ENCODE peak calls at places on chromosome X, in ten cellular contexts. One of them, this sample, is unnamed.

GRCh38 chrX:23784487-23785301 is 1.7 kb downstream of the SAT1 start:
- DNase-seq in esophagus squamous epithelium: no peak
- DNase-seq in GM20000: peak
- DNase-seq in psoas muscle: no peak
- DNase-seq in RWPE1: peak
- DNase-seq in AG04449: no peak
- DNase-seq in IMR-90: peak
- DNase-seq in CD8-positive, alpha-beta T cell: no peak
- DNase-seq in AG09319: peak
- DNase-seq in GM13977: no peak
- DNase-seq in this sample: no peak

GRCh38 chrX:66638591-66639500 is at the start of gene EDA2R:
- DNase-seq in GM13977: peak
- DNase-seq in AG04449: no peak
- DNase-seq in AG09319: peak
- DNase-seq in IMR-90: peak
- DNase-seq in esophagus squamous epithelium: no peak
- DNase-seq in psoas muscle: no peak
- DNase-seq in CD8-positive, alpha-beta T cell: peak
- DNase-seq in RWPE1: peak
- DNase-seq in GM20000: peak
- DNase-seq in this sample: no peak

GRCh38 chrX:105822138-105823091 is at the start of gene NRK:
- DNase-seq in IMR-90: no peak
- DNase-seq in AG04449: no peak
- DNase-seq in psoas muscle: peak
- DNase-seq in GM13977: no peak
- DNase-seq in GM20000: no peak
- DNase-seq in RWPE1: no peak
- DNase-seq in CD8-positive, alpha-beta T cell: no peak
- DNase-seq in AG09319: no peak
- DNase-seq in esophagus squamous epithelium: no peak
- DNase-seq in this sample: no peak

GRCh38 chrX:39560285-39560684 is 537.5 kb downstream of the BCOR start:
- DNase-seq in AG09319: no peak
- DNase-seq in AG04449: no peak
- DNase-seq in IMR-90: no peak
- DNase-seq in RWPE1: no peak
- DNase-seq in esophagus squamous epithelium: no peak
- DNase-seq in GM13977: no peak
- DNase-seq in psoas muscle: no peak
- DNase-seq in CD8-positive, alpha-beta T cell: no peak
- DNase-seq in GM20000: no peak
- DNase-seq in this sample: no peak

GRCh38 chrX:39519566-39520301 is 578.0 kb downstream of the BCOR start:
- DNase-seq in AG09319: no peak
- DNase-seq in psoas muscle: peak
- DNase-seq in GM20000: no peak
- DNase-seq in GM13977: no peak
- DNase-seq in esophagus squamous epithelium: no peak
- DNase-seq in CD8-positive, alpha-beta T cell: no peak
- DNase-seq in RWPE1: no peak
- DNase-seq in IMR-90: no peak
- DNase-seq in AG04449: no peak
- DNase-seq in this sample: no peak

GRCh38 chrX:667360-667759 is 36.8 kb downstream of the SHOX start:
- DNase-seq in esophagus squamous epithelium: no peak
- DNase-seq in AG04449: no peak
- DNase-seq in AG09319: no peak
- DNase-seq in CD8-positive, alpha-beta T cell: no peak
- DNase-seq in IMR-90: no peak
- DNase-seq in RWPE1: no peak
- DNase-seq in GM13977: no peak
- DNase-seq in GM20000: no peak
- DNase-seq in psoas muscle: no peak
- DNase-seq in this sample: no peak

GRCh38 chrX:135421932-135422809 is at the start of gene SMIM10L2A:
- DNase-seq in GM20000: no peak
- DNase-seq in IMR-90: no peak
- DNase-seq in RWPE1: no peak
- DNase-seq in CD8-positive, alpha-beta T cell: no peak
- DNase-seq in AG09319: no peak
- DNase-seq in AG04449: no peak
- DNase-seq in psoas muscle: no peak
- DNase-seq in esophagus squamous epithelium: no peak
- DNase-seq in GM13977: no peak
- DNase-seq in this sample: no peak

GRCh38 chrX:18887177-18887820 is 96.6 kb downstream of the PHKA2 start:
- DNase-seq in AG09319: no peak
- DNase-seq in esophagus squamous epithelium: no peak
- DNase-seq in psoas muscle: peak
- DNase-seq in GM13977: no peak
- DNase-seq in IMR-90: no peak
- DNase-seq in CD8-positive, alpha-beta T cell: no peak
- DNase-seq in GM20000: no peak
- DNase-seq in AG04449: no peak
- DNase-seq in RWPE1: no peak
- DNase-seq in this sample: no peak

GRCh38 chrX:66042307-66043077 is 2.6 kb upstream of the VSIG4 start:
- DNase-seq in psoas muscle: no peak
- DNase-seq in IMR-90: no peak
- DNase-seq in GM20000: no peak
- DNase-seq in CD8-positive, alpha-beta T cell: no peak
- DNase-seq in AG04449: no peak
- DNase-seq in GM13977: no peak
- DNase-seq in RWPE1: no peak
- DNase-seq in AG09319: no peak
- DNase-seq in esophagus squamous epithelium: no peak
- DNase-seq in this sample: no peak

GRCh38 chrX:104391905-104392304 is 137.2 kb upstream of the ESX1 start:
- DNase-seq in CD8-positive, alpha-beta T cell: no peak
- DNase-seq in GM20000: no peak
- DNase-seq in IMR-90: no peak
- DNase-seq in AG09319: no peak
- DNase-seq in GM13977: no peak
- DNase-seq in RWPE1: no peak
- DNase-seq in psoas muscle: no peak
- DNase-seq in esophagus squamous epithelium: no peak
- DNase-seq in AG04449: no peak
- DNase-seq in this sample: no peak

GRCh38 chrX:46326161-46326560 is 219.1 kb downstream of the ZNF674 start:
- DNase-seq in IMR-90: peak
- DNase-seq in GM13977: no peak
- DNase-seq in CD8-positive, alpha-beta T cell: no peak
- DNase-seq in AG09319: no peak
- DNase-seq in psoas muscle: no peak
- DNase-seq in AG04449: no peak
- DNase-seq in RWPE1: no peak
- DNase-seq in GM20000: no peak
- DNase-seq in esophagus squamous epithelium: no peak
- DNase-seq in this sample: no peak

GRCh38 chrX:20224814-20225487 is 41.8 kb downstream of the RPS6KA3 start:
- DNase-seq in esophagus squamous epithelium: no peak
- DNase-seq in AG09319: no peak
- DNase-seq in psoas muscle: no peak
- DNase-seq in IMR-90: peak
- DNase-seq in CD8-positive, alpha-beta T cell: no peak
- DNase-seq in RWPE1: no peak
- DNase-seq in GM13977: peak
- DNase-seq in GM20000: peak
- DNase-seq in AG04449: no peak
- DNase-seq in this sample: no peak

GRCh38 chrX:43586855-43587254 is 69.2 kb upstream of the MAOA start:
- DNase-seq in RWPE1: no peak
- DNase-seq in GM13977: no peak
- DNase-seq in psoas muscle: no peak
- DNase-seq in CD8-positive, alpha-beta T cell: no peak
- DNase-seq in GM20000: no peak
- DNase-seq in AG04449: no peak
- DNase-seq in esophagus squamous epithelium: no peak
- DNase-seq in AG09319: no peak
- DNase-seq in IMR-90: no peak
- DNase-seq in this sample: no peak

GRCh38 chrX:147916375-147916968 is 4.8 kb downstream of the FMR1 start:
- DNase-seq in esophagus squamous epithelium: no peak
- DNase-seq in AG04449: no peak
- DNase-seq in AG09319: no peak
- DNase-seq in CD8-positive, alpha-beta T cell: no peak
- DNase-seq in IMR-90: no peak
- DNase-seq in GM13977: no peak
- DNase-seq in GM20000: no peak
- DNase-seq in RWPE1: no peak
- DNase-seq in psoas muscle: no peak
- DNase-seq in this sample: no peak

GRCh38 chrX:71493111-71493613 is 39.7 kb upstream of the OGT start:
- DNase-seq in IMR-90: no peak
- DNase-seq in RWPE1: no peak
- DNase-seq in CD8-positive, alpha-beta T cell: no peak
- DNase-seq in AG09319: no peak
- DNase-seq in psoas muscle: peak
- DNase-seq in GM13977: no peak
- DNase-seq in esophagus squamous epithelium: no peak
- DNase-seq in GM20000: no peak
- DNase-seq in AG04449: no peak
- DNase-seq in this sample: no peak

GRCh38 chrX:71492086-71493065 is 40.5 kb upstream of the OGT start:
- DNase-seq in RWPE1: peak
- DNase-seq in psoas muscle: peak
- DNase-seq in GM20000: peak
- DNase-seq in AG04449: no peak
- DNase-seq in CD8-positive, alpha-beta T cell: peak
- DNase-seq in IMR-90: peak
- DNase-seq in GM13977: peak
- DNase-seq in esophagus squamous epithelium: no peak
- DNase-seq in AG09319: no peak
- DNase-seq in this sample: peak

GRCh38 chrX:71487814-71488213 is 45.1 kb upstream of the OGT start:
- DNase-seq in psoas muscle: no peak
- DNase-seq in RWPE1: no peak
- DNase-seq in IMR-90: no peak
- DNase-seq in AG04449: no peak
- DNase-seq in esophagus squamous epithelium: no peak
- DNase-seq in AG09319: no peak
- DNase-seq in GM20000: no peak
- DNase-seq in CD8-positive, alpha-beta T cell: no peak
- DNase-seq in GM13977: no peak
- DNase-seq in this sample: no peak

DNA sequence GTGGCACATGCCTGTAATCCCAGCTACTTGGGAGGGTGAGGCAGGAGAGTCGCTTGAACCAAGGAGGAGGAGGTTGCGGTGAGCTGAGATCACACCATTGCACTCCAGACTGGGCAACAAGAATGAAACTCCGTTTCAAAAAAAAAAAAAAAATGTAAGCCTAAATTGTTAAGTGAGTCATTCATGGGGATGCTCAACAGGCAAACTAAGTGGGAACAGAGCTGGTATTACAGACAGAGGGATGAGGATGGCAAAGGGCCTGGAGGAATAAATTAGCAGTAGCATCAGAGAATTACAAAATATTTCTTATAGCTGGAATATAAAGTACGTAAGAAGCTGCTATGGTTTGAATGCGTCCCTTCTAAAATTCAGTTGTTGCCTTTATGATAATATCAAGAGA is 43.4 kb upstream of the OGT start:
- DNase-seq in AG04449: no peak
- DNase-seq in GM13977: no peak
- DNase-seq in GM20000: no peak
- DNase-seq in RWPE1: no peak
- DNase-seq in psoas muscle: no peak
- DNase-seq in AG09319: no peak
- DNase-seq in CD8-positive, alpha-beta T cell: no peak
- DNase-seq in IMR-90: no peak
- DNase-seq in esophagus squamous epithelium: no peak
- DNase-seq in this sample: no peak
- TF ChIP-seq CTCF in AG04449: no peak
- TF ChIP-seq CTCF in GM13977: no peak
- TF ChIP-seq CTCF in GM20000: no peak
- TF ChIP-seq CTCF in RWPE1: no peak
- TF ChIP-seq CTCF in psoas muscle: no peak
- TF ChIP-seq CTCF in AG09319: no peak
- TF ChIP-seq CTCF in CD8-positive, alpha-beta T cell: no peak
- TF ChIP-seq CTCF in IMR-90: no peak
- TF ChIP-seq CTCF in esophagus squamous epithelium: no peak
- TF ChIP-seq CTCF in this sample: no peak

GRCh38 chrX:109472939-109473713 is 8.8 kb downstream of the GUCY2F start:
- DNase-seq in CD8-positive, alpha-beta T cell: no peak
- DNase-seq in IMR-90: peak
- DNase-seq in GM20000: peak
- DNase-seq in RWPE1: peak
- DNase-seq in AG09319: no peak
- DNase-seq in AG04449: no peak
- DNase-seq in GM13977: peak
- DNase-seq in psoas muscle: no peak
- DNase-seq in esophagus squamous epithelium: no peak
- DNase-seq in this sample: no peak
- TF ChIP-seq CTCF in CD8-positive, alpha-beta T cell: no peak
- TF ChIP-seq CTCF in IMR-90: peak
- TF ChIP-seq CTCF in GM20000: no peak
- TF ChIP-seq CTCF in RWPE1: no peak
- TF ChIP-seq CTCF in AG09319: no peak
- TF ChIP-seq CTCF in AG04449: peak
- TF ChIP-seq CTCF in GM13977: peak
- TF ChIP-seq CTCF in psoas muscle: no peak
- TF ChIP-seq CTCF in esophagus squamous epithelium: no peak
- TF ChIP-seq CTCF in this sample: no peak

GRCh38 chrX:132068405-132068804 is 45.3 kb downstream of the STK26 start:
- DNase-seq in GM20000: no peak
- DNase-seq in GM13977: no peak
- DNase-seq in CD8-positive, alpha-beta T cell: no peak
- DNase-seq in AG09319: no peak
- DNase-seq in psoas muscle: no peak
- DNase-seq in RWPE1: peak
- DNase-seq in esophagus squamous epithelium: no peak
- DNase-seq in IMR-90: no peak
- DNase-seq in AG04449: no peak
- DNase-seq in this sample: no peak

DNA sequence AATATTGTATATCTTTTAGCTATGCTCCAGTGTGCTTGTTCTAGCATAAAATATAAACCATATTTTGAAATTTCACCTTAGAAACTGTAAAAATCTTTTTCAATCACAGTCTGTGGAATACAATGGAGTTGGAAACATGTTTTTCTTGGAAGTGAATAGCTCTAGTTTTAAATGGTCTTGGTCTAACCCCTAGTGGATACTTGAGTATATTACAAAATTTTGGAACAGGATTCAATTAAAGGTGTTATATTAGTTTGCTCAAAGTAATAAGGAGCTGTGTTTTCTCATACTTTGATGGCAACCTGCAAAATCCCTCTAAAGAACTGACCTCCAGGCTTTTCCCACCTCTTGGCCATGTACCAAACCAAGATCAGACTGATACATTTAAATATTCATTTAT is 48.2 kb downstream of the STK26 start:
- DNase-seq in GM20000: no peak
- DNase-seq in CD8-positive, alpha-beta T cell: no peak
- DNase-seq in AG09319: no peak
- DNase-seq in GM13977: no peak
- DNase-seq in IMR-90: no peak
- DNase-seq in esophagus squamous epithelium: no peak
- DNase-seq in AG04449: no peak
- DNase-seq in psoas muscle: no peak
- DNase-seq in RWPE1: peak
- DNase-seq in this sample: no peak
- TF ChIP-seq CTCF in GM20000: no peak
- TF ChIP-seq CTCF in CD8-positive, alpha-beta T cell: peak
- TF ChIP-seq CTCF in AG09319: peak
- TF ChIP-seq CTCF in GM13977: no peak
- TF ChIP-seq CTCF in IMR-90: peak
- TF ChIP-seq CTCF in esophagus squamous epithelium: peak
- TF ChIP-seq CTCF in AG04449: no peak
- TF ChIP-seq CTCF in psoas muscle: peak
- TF ChIP-seq CTCF in RWPE1: no peak
- TF ChIP-seq CTCF in this sample: no peak

GRCh38 chrX:15854080-15854655 is 445 bp downstream of the AP1S2 start:
- DNase-seq in AG04449: no peak
- DNase-seq in CD8-positive, alpha-beta T cell: peak
- DNase-seq in GM20000: peak
- DNase-seq in RWPE1: no peak
- DNase-seq in GM13977: peak
- DNase-seq in AG09319: no peak
- DNase-seq in IMR-90: no peak
- DNase-seq in psoas muscle: peak
- DNase-seq in esophagus squamous epithelium: peak
- DNase-seq in this sample: peak
- TF ChIP-seq CTCF in AG04449: no peak
- TF ChIP-seq CTCF in CD8-positive, alpha-beta T cell: peak
- TF ChIP-seq CTCF in GM20000: peak
- TF ChIP-seq CTCF in RWPE1: peak
- TF ChIP-seq CTCF in GM13977: peak
- TF ChIP-seq CTCF in AG09319: peak
- TF ChIP-seq CTCF in IMR-90: peak
- TF ChIP-seq CTCF in psoas muscle: peak
- TF ChIP-seq CTCF in esophagus squamous epithelium: no peak
- TF ChIP-seq CTCF in this sample: peak

This sample was measured in Calu3.